ENCODE peak calls at places on chromosome 21, in seven cellular contexts. N is HCT116, W is adrenal gland, P is heart left ventricle, X is ovary, O is body of pancreas, T is A549. R is an unnamed sample.

GRCh38 chr21:42833439-42833815 is 45.9 kb downstream of the WDR4 start:
- DNase-seq in N (peak; percentile 10), W (peak; percentile 44), P (peak; percentile 16), X (no peak), O (no peak), T (peak; percentile 38), R (peak; percentile 65)

GRCh38 chr21:42113926-42114409 is 42.9 kb downstream of the UMODL1 start:
- DNase-seq in N (no peak), W (peak; percentile 84), P (no peak), X (no peak), O (no peak), T (peak; percentile 32), R (peak; percentile 94)

GRCh38 chr21:43603230-43603626 is 56.1 kb downstream of the HSF2BP start:
- DNase-seq in N (no peak), W (no peak), P (peak; percentile 31), X (no peak), O (no peak), T (no peak), R (no peak)

GRCh38 chr21:33268736-33269441 is 2.7 kb downstream of the IL10RB start:
- DNase-seq in N (peak; percentile 90), W (no peak), P (no peak), X (peak; percentile 43), O (peak; percentile 99), T (no peak), R (peak; percentile 45)

GRCh38 chr21:39481886-39482285 is 30.1 kb downstream of the SH3BGR start:
- DNase-seq in N (no peak), W (no peak), P (no peak), X (no peak), O (no peak), T (no peak), R (no peak)

GRCh38 chr21:29822064-29822463 is 117.7 kb downstream of the GRIK1 start:
- DNase-seq in N (no peak), W (no peak), P (no peak), X (no peak), O (no peak), T (no peak), R (no peak)

GRCh38 chr21:32347887-32348450 is 44.8 kb downstream of the URB1 start:
- DNase-seq in N (no peak), W (peak; percentile 49), P (no peak), X (no peak), O (no peak), T (no peak), R (peak; percentile 84)

GRCh38 chr21:28439852-28440251 is 552.8 kb downstream of the LTN1 start:
- DNase-seq in N (no peak), W (no peak), P (no peak), X (no peak), O (no peak), T (no peak), R (no peak)

GRCh38 chr21:44263768-44264167 is 2.1 kb upstream of the DNMT3L start:
- DNase-seq in N (no peak), W (no peak), P (no peak), X (no peak), O (no peak), T (no peak), R (no peak)

GRCh38 chr21:32524010-32524719 is 61.2 kb downstream of the TCP10L start:
- DNase-seq in N (no peak), W (peak; percentile 48), P (peak; percentile 61), X (no peak), O (no peak), T (no peak), R (peak; percentile 87)

GRCh38 chr21:32726742-32727477 is 903 bp downstream of the SYNJ1 start:
- DNase-seq in N (no peak), W (peak; percentile 51), P (peak; percentile 41), X (no peak), O (no peak), T (peak; percentile 11), R (peak; percentile 16)

GRCh38 chr21:14762309-14762708 is 216.2 kb upstream of the SAMSN1 start:
- DNase-seq in N (no peak), W (no peak), P (no peak), X (no peak), O (no peak), T (no peak), R (no peak)

GRCh38 chr21:42302794-42303193 is 12.4 kb downstream of the TFF3 start:
- DNase-seq in N (no peak), W (no peak), P (no peak), X (no peak), O (no peak), T (no peak), R (no peak)

GRCh38 chr21:39441502-39442475 is 3.8 kb downstream of the LCA5L start:
- DNase-seq in N (peak; percentile 45), W (peak; percentile 65), P (no peak), X (no peak), O (peak; percentile 41), T (peak; percentile 36), R (no peak)

GRCh38 chr21:16800536-16800935 is 712.3 kb upstream of the CXADR start:
- DNase-seq in N (no peak), W (no peak), P (no peak), X (no peak), O (no peak), T (no peak), R (no peak)

GRCh38 chr21:41570791-41571355 is 62.9 kb upstream of the TMPRSS2 start:
- DNase-seq in N (no peak), W (no peak), P (no peak), X (no peak), O (no peak), T (no peak), R (no peak)

GRCh38 chr21:36419241-36419640 is 34.0 kb downstream of the CHAF1B start:
- DNase-seq in N (no peak), W (no peak), P (no peak), X (no peak), O (no peak), T (no peak), R (no peak)

GRCh38 chr21:36788116-36788515 is 89.2 kb downstream of the SIM2 start:
- DNase-seq in N (peak; percentile 46), W (no peak), P (no peak), X (no peak), O (no peak), T (peak; percentile 50), R (peak; percentile 39)

GRCh38 chr21:43703068-43703880 is 15.7 kb upstream of the PDXK start:
- DNase-seq in N (no peak), W (peak; percentile 57), P (peak; percentile 43), X (no peak), O (peak; percentile 70), T (no peak), R (no peak)

GRCh38 chr21:32523463-32523862 is 61.9 kb downstream of the TCP10L start:
- DNase-seq in N (no peak), W (no peak), P (no peak), X (no peak), O (no peak), T (no peak), R (no peak)

GRCh38 chr21:38410451-38410850 is 87.8 kb downstream of the ERG start:
- DNase-seq in N (no peak), W (no peak), P (no peak), X (no peak), O (no peak), T (no peak), R (no peak)
- TF ChIP-seq POLR2A in N (no peak), W (no peak), P (no peak), X (no peak), O (no peak), T (no peak), R (no peak)

GRCh38 chr21:46008893-46009635 is 27.5 kb downstream of the COL6A1 start:
- DNase-seq in N (no peak), W (peak; percentile 10), P (peak; percentile 10), X (no peak), O (no peak), T (no peak), R (peak; percentile 11)
- H3K4me3 ChIP-seq in N (no peak overlapping the region), W (no peak overlapping the region), P (no peak overlapping the region), X (no peak overlapping the region), O (no peak overlapping the region), T (no peak overlapping the region), R (no peak overlapping the region)

GRCh38 chr21:20997633-20998455 is at the start of gene NCAM2:
- DNase-seq in N (no peak), W (peak; percentile 81), P (peak; percentile 79), X (peak; percentile 70), O (peak; percentile 76), T (no peak), R (peak; percentile 89)
- TF ChIP-seq CTCF in N (no peak), W (no peak), P (no peak), X (no peak), O (no peak), T (no peak), R (no peak)

GRCh38 chr21:34889537-34890257 is 159.4 kb downstream of the RUNX1 start:
- DNase-seq in N (no peak), W (peak; percentile 72), P (peak; percentile 80), X (peak; percentile 71), O (peak; percentile 74), T (peak; percentile 52), R (peak; percentile 52)

GRCh38 chr21:34892196-34892595 is 156.9 kb downstream of the RUNX1 start:
- DNase-seq in N (no peak), W (no peak), P (no peak), X (no peak), O (no peak), T (no peak), R (no peak)

GRCh38 chr21:34891610-34891943 is 157.5 kb downstream of the RUNX1 start:
- DNase-seq in N (no peak), W (no peak), P (no peak), X (no peak), O (no peak), T (no peak), R (no peak)

GRCh38 chr21:34890258-34890723 is 158.8 kb downstream of the RUNX1 start:
- DNase-seq in N (no peak), W (no peak), P (no peak), X (no peak), O (no peak), T (no peak), R (no peak)

DNA sequence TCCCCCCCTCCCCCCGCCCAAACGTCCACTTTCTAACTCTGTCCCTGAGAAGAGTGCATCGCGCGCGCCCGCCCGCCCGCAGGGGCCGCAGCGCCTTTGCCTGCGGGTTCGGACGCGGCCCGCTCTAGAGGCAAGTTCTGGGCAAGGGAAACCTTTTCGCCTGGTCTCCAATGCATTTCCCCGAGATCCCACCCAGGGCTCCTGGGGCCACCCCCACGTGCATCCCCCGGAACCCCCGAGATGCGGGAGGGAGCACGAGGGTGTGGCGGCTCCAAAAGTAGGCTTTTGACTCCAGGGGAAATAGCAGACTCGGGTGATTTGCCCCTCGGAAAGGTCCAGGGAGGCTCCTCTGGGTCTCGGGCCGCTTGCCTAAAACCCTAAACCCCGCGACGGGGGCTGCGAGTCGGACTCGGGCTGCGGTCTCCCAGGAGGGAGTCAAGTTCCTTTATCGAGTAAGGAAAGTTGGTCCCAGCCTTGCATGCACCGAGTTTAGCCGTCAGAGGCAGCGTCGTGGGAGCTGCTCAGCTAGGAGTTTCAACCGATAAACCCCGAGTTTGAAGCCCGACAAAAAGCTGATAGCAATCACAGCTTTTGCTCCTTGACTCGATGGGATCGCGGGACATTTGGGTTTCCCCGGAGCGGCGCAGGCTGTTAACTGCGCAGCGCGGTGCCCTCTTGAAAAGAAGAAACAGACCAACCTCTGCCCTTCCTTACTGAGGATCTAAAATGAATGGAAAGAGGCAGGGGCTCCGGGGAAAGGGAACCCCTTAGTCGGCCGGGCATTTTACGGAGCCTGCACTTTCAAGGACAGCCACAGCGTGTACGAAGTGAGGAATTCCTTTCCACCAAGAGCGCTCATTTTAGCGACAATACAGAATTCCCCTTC is 158.1 kb downstream of the RUNX1 start:
- DNase-seq in N (no peak), W (no peak), P (no peak), X (peak; percentile 26), O (no peak), T (no peak), R (peak; percentile 89)
- TF ChIP-seq POLR2A in N (no peak), W (no peak), P (no peak), X (no peak), O (no peak), T (no peak), R (no peak)

R was measured in lower leg skin.